ENCODE peak calls at places on chromosomes 1 and 21, in nine cellular contexts. One of them, this sample, is unnamed.

GRCh38 chr1:41882068-41882477 is 36.6 kb downstream of the HIVEP3 start:
- DNase-seq in GM23248: no peak
- DNase-seq in bronchial epithelial cell: no peak
- DNase-seq in lung: no peak
- DNase-seq in epithelial cell of esophagus: peak; percentile 44
- DNase-seq in body of pancreas: peak; percentile 75
- DNase-seq in AG04450: no peak
- DNase-seq in ovary: no peak
- DNase-seq in adipocyte: no peak
- DNase-seq in this sample: no peak

GRCh38 chr1:8814870-8815269 is 2.6 kb downstream of the RERE start:
- DNase-seq in GM23248: no peak
- DNase-seq in bronchial epithelial cell: peak; percentile 39
- DNase-seq in lung: no peak
- DNase-seq in epithelial cell of esophagus: peak; percentile 45
- DNase-seq in body of pancreas: peak; percentile 64
- DNase-seq in AG04450: no peak
- DNase-seq in ovary: no peak
- DNase-seq in adipocyte: no peak
- DNase-seq in this sample: no peak

GRCh38 chr1:172322219-172323061 is 98.0 kb upstream of the C1orf105 start:
- DNase-seq in GM23248: peak; percentile 89
- DNase-seq in bronchial epithelial cell: peak; percentile 84
- DNase-seq in lung: peak; percentile 58
- DNase-seq in epithelial cell of esophagus: peak; percentile 74
- DNase-seq in body of pancreas: peak; percentile 60
- DNase-seq in AG04450: no peak
- DNase-seq in ovary: peak; percentile 27
- DNase-seq in adipocyte: peak; percentile 93
- DNase-seq in this sample: peak; percentile 80

GRCh38 chr1:22447581-22448215 is 4.0 kb upstream of the ZBTB40 start:
- DNase-seq in GM23248: peak; percentile 92
- DNase-seq in bronchial epithelial cell: peak; percentile 47
- DNase-seq in lung: no peak
- DNase-seq in epithelial cell of esophagus: peak; percentile 62
- DNase-seq in body of pancreas: no peak
- DNase-seq in AG04450: peak; percentile 26
- DNase-seq in ovary: no peak
- DNase-seq in adipocyte: peak; percentile 83
- DNase-seq in this sample: peak; percentile 73

GRCh38 chr1:8739377-8739776 is 78.1 kb downstream of the RERE start:
- DNase-seq in GM23248: no peak
- DNase-seq in bronchial epithelial cell: no peak
- DNase-seq in lung: no peak
- DNase-seq in epithelial cell of esophagus: no peak
- DNase-seq in body of pancreas: no peak
- DNase-seq in AG04450: no peak
- DNase-seq in ovary: no peak
- DNase-seq in adipocyte: no peak
- DNase-seq in this sample: no peak

GRCh38 chr1:30749691-30750583 is 7.6 kb downstream of the LAPTM5 start:
- DNase-seq in GM23248: no peak
- DNase-seq in bronchial epithelial cell: no peak
- DNase-seq in lung: no peak
- DNase-seq in epithelial cell of esophagus: no peak
- DNase-seq in body of pancreas: peak; percentile 29
- DNase-seq in AG04450: no peak
- DNase-seq in ovary: no peak
- DNase-seq in adipocyte: no peak
- DNase-seq in this sample: no peak

GRCh38 chr1:62573675-62574074 is 23.6 kb upstream of the ANGPTL3 start:
- DNase-seq in GM23248: no peak
- DNase-seq in bronchial epithelial cell: no peak
- DNase-seq in lung: no peak
- DNase-seq in epithelial cell of esophagus: no peak
- DNase-seq in body of pancreas: no peak
- DNase-seq in AG04450: no peak
- DNase-seq in ovary: no peak
- DNase-seq in adipocyte: no peak
- DNase-seq in this sample: no peak

GRCh38 chr1:160205242-160205973 is at the start of gene PEA15:
- DNase-seq in GM23248: peak; percentile 87
- DNase-seq in bronchial epithelial cell: no peak
- DNase-seq in lung: peak; percentile 70
- DNase-seq in epithelial cell of esophagus: peak; percentile 72
- DNase-seq in body of pancreas: peak; percentile 72
- DNase-seq in AG04450: no peak
- DNase-seq in ovary: peak; percentile 84
- DNase-seq in adipocyte: peak; percentile 91
- DNase-seq in this sample: no peak

GRCh38 chr21:36630485-36631206 is 68.3 kb upstream of the SIM2 start:
- DNase-seq in GM23248: peak; percentile 66
- DNase-seq in bronchial epithelial cell: peak; percentile 23
- DNase-seq in lung: peak; percentile 60
- DNase-seq in epithelial cell of esophagus: peak; percentile 61
- DNase-seq in body of pancreas: peak; percentile 55
- DNase-seq in AG04450: no peak
- DNase-seq in ovary: peak; percentile 23
- DNase-seq in adipocyte: peak; percentile 60
- DNase-seq in this sample: no peak

GRCh38 chr21:14773777-14774345 is 227.7 kb upstream of the SAMSN1 start:
- DNase-seq in GM23248: peak; percentile 21
- DNase-seq in bronchial epithelial cell: peak; percentile 51
- DNase-seq in lung: peak; percentile 43
- DNase-seq in epithelial cell of esophagus: peak; percentile 59
- DNase-seq in body of pancreas: peak; percentile 74
- DNase-seq in AG04450: no peak
- DNase-seq in ovary: no peak
- DNase-seq in adipocyte: peak; percentile 2
- DNase-seq in this sample: no peak

GRCh38 chr1:39127513-39127912 is 77.0 kb upstream of the MACF1 start:
- DNase-seq in GM23248: peak; percentile 39
- DNase-seq in bronchial epithelial cell: no peak
- DNase-seq in lung: no peak
- DNase-seq in epithelial cell of esophagus: peak; percentile 74
- DNase-seq in body of pancreas: no peak
- DNase-seq in AG04450: no peak
- DNase-seq in ovary: peak; percentile 69
- DNase-seq in adipocyte: peak; percentile 75
- DNase-seq in this sample: no peak

GRCh38 chr1:19342077-19342775 is 30.1 kb downstream of the SLC66A1 start:
- DNase-seq in GM23248: no peak
- DNase-seq in bronchial epithelial cell: no peak
- DNase-seq in lung: no peak
- DNase-seq in epithelial cell of esophagus: no peak
- DNase-seq in body of pancreas: no peak
- DNase-seq in AG04450: no peak
- DNase-seq in ovary: no peak
- DNase-seq in adipocyte: no peak
- DNase-seq in this sample: no peak

GRCh38 chr1:86018311-86018923 is 138.2 kb downstream of the COL24A1 start:
- DNase-seq in GM23248: peak; percentile 50
- DNase-seq in bronchial epithelial cell: peak; percentile 25
- DNase-seq in lung: no peak
- DNase-seq in epithelial cell of esophagus: peak; percentile 29
- DNase-seq in body of pancreas: peak; percentile 31
- DNase-seq in AG04450: no peak
- DNase-seq in ovary: no peak
- DNase-seq in adipocyte: peak; percentile 77
- DNase-seq in this sample: peak; percentile 9

GRCh38 chr21:32520885-32521735 is 64.2 kb downstream of the TCP10L start:
- DNase-seq in GM23248: peak; percentile 98
- DNase-seq in bronchial epithelial cell: peak; percentile 65
- DNase-seq in lung: peak; percentile 68
- DNase-seq in epithelial cell of esophagus: peak; percentile 74
- DNase-seq in body of pancreas: peak; percentile 78
- DNase-seq in AG04450: peak; percentile 91
- DNase-seq in ovary: peak; percentile 91
- DNase-seq in adipocyte: peak; percentile 82
- DNase-seq in this sample: peak; percentile 45

GRCh38 chr21:37503848-37504467 is 137.4 kb downstream of the DYRK1A start:
- DNase-seq in GM23248: peak; percentile 66
- DNase-seq in bronchial epithelial cell: no peak
- DNase-seq in lung: no peak
- DNase-seq in epithelial cell of esophagus: no peak
- DNase-seq in body of pancreas: no peak
- DNase-seq in AG04450: peak; percentile 43
- DNase-seq in ovary: no peak
- DNase-seq in adipocyte: peak; percentile 63
- DNase-seq in this sample: peak; percentile 44

GRCh38 chr1:84996846-84997666 is at the start of gene MCOLN2:
- DNase-seq in GM23248: peak; percentile 65
- DNase-seq in bronchial epithelial cell: peak; percentile 12
- DNase-seq in lung: no peak
- DNase-seq in epithelial cell of esophagus: peak; percentile 21
- DNase-seq in body of pancreas: peak; percentile 32
- DNase-seq in AG04450: no peak
- DNase-seq in ovary: no peak
- DNase-seq in adipocyte: peak; percentile 58
- DNase-seq in this sample: no peak

GRCh38 chr1:83104558-83104957 is 894.4 kb downstream of the TTLL7 start:
- DNase-seq in GM23248: no peak
- DNase-seq in bronchial epithelial cell: no peak
- DNase-seq in lung: no peak
- DNase-seq in epithelial cell of esophagus: peak; percentile 34
- DNase-seq in body of pancreas: no peak
- DNase-seq in AG04450: no peak
- DNase-seq in ovary: no peak
- DNase-seq in adipocyte: no peak
- DNase-seq in this sample: no peak

GRCh38 chr21:44259082-44259705 is 2.5 kb downstream of the DNMT3L start:
- DNase-seq in GM23248: no peak
- DNase-seq in bronchial epithelial cell: no peak
- DNase-seq in lung: no peak
- DNase-seq in epithelial cell of esophagus: no peak
- DNase-seq in body of pancreas: no peak
- DNase-seq in AG04450: no peak
- DNase-seq in ovary: no peak
- DNase-seq in adipocyte: no peak
- DNase-seq in this sample: no peak

GRCh38 chr21:42566524-42567180 is 53.0 kb downstream of the SLC37A1 start:
- DNase-seq in GM23248: no peak
- DNase-seq in bronchial epithelial cell: no peak
- DNase-seq in lung: no peak
- DNase-seq in epithelial cell of esophagus: no peak
- DNase-seq in body of pancreas: peak; percentile 2
- DNase-seq in AG04450: no peak
- DNase-seq in ovary: peak; percentile 16
- DNase-seq in adipocyte: no peak
- DNase-seq in this sample: no peak

GRCh38 chr21:17730782-17731181 is 88.4 kb downstream of the C21orf91 start:
- DNase-seq in GM23248: peak; percentile 8
- DNase-seq in bronchial epithelial cell: peak; percentile 23
- DNase-seq in lung: no peak
- DNase-seq in epithelial cell of esophagus: peak; percentile 58
- DNase-seq in body of pancreas: no peak
- DNase-seq in AG04450: no peak
- DNase-seq in ovary: no peak
- DNase-seq in adipocyte: peak; percentile 48
- DNase-seq in this sample: no peak
- H3K4me3 ChIP-seq in GM23248: no peak overlapping the region
- H3K4me3 ChIP-seq in bronchial epithelial cell: no peak overlapping the region
- H3K4me3 ChIP-seq in lung: no peak overlapping the region
- H3K4me3 ChIP-seq in epithelial cell of esophagus: no peak overlapping the region
- H3K4me3 ChIP-seq in body of pancreas: no peak overlapping the region
- H3K4me3 ChIP-seq in AG04450: no peak overlapping the region
- H3K4me3 ChIP-seq in ovary: no peak overlapping the region
- H3K4me3 ChIP-seq in adipocyte: no peak overlapping the region
- H3K4me3 ChIP-seq in this sample: no peak overlapping the region

DNA sequence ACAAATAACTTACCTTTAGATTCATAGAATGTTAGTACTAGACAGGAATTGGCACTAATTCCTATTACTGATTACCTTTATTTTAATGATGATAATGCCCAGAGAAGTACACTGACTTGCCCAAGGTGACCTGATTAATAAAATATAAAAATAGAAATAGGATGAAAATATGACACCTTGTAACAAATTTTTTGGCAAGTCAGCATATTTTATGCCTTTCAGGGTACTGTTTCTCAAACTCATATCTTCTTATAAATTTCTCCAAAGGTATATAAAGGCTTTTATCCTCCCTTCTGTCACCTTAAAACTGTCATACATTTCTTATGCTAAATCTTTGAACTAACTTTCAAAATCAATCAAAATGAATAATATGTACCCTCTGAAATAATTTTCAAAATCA is 171.4 kb downstream of the LRRC40 start:
- DNase-seq in GM23248: no peak
- DNase-seq in bronchial epithelial cell: no peak
- DNase-seq in lung: no peak
- DNase-seq in epithelial cell of esophagus: no peak
- DNase-seq in body of pancreas: no peak
- DNase-seq in AG04450: no peak
- DNase-seq in ovary: no peak
- DNase-seq in adipocyte: no peak
- DNase-seq in this sample: no peak
- H3K4me3 ChIP-seq in GM23248: no peak overlapping the region
- H3K4me3 ChIP-seq in bronchial epithelial cell: no peak overlapping the region
- H3K4me3 ChIP-seq in lung: no peak overlapping the region
- H3K4me3 ChIP-seq in epithelial cell of esophagus: no peak overlapping the region
- H3K4me3 ChIP-seq in body of pancreas: no peak overlapping the region
- H3K4me3 ChIP-seq in AG04450: no peak overlapping the region
- H3K4me3 ChIP-seq in ovary: no peak overlapping the region
- H3K4me3 ChIP-seq in adipocyte: no peak overlapping the region
- H3K4me3 ChIP-seq in this sample: no peak overlapping the region

GRCh38 chr1:234719454-234720258 is 109.7 kb upstream of the IRF2BP2 start:
- DNase-seq in GM23248: no peak
- DNase-seq in bronchial epithelial cell: no peak
- DNase-seq in lung: no peak
- DNase-seq in epithelial cell of esophagus: no peak
- DNase-seq in body of pancreas: peak; percentile 58
- DNase-seq in AG04450: no peak
- DNase-seq in ovary: no peak
- DNase-seq in adipocyte: no peak
- DNase-seq in this sample: no peak
- H3K4me3 ChIP-seq in GM23248: no peak overlapping the region
- H3K4me3 ChIP-seq in bronchial epithelial cell: no peak overlapping the region
- H3K4me3 ChIP-seq in lung: no peak overlapping the region
- H3K4me3 ChIP-seq in epithelial cell of esophagus: no peak overlapping the region
- H3K4me3 ChIP-seq in body of pancreas: no peak overlapping the region
- H3K4me3 ChIP-seq in AG04450: no peak overlapping the region
- H3K4me3 ChIP-seq in ovary: no peak overlapping the region
- H3K4me3 ChIP-seq in adipocyte: no peak overlapping the region
- H3K4me3 ChIP-seq in this sample: no peak overlapping the region

DNA sequence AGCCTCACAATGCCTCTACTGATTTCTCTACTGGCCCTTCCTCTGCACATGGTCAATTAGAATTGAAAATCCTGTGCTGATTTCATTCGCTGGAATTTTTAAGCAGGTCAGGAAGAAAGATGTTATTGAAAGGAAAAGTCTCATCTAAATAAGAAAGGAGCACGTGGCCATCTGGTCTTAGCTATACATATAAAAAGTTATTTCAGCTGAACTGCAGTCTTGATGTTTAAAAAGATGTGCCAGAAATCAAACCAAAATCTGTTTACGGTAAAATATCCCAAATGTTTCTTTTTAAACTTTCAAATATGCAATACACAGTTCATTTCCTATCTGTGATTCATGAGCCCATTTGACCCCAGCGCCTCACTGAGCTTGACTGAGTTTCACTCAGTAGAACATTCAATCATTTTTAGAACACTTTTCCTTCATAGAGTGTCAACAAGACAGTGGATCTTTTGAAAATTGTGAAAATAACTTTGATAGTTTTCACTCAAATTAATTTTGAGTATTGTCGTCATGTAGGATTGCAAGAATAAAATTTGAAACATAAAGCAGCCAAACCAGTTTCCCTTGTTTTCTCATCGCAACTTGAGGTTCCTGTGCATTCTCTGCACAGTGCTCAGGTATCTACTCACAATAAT is 293.6 kb downstream of the PTPRC start:
- DNase-seq in GM23248: no peak
- DNase-seq in bronchial epithelial cell: peak; percentile 86
- DNase-seq in lung: no peak
- DNase-seq in epithelial cell of esophagus: peak; percentile 87
- DNase-seq in body of pancreas: no peak
- DNase-seq in AG04450: no peak
- DNase-seq in ovary: no peak
- DNase-seq in adipocyte: peak; percentile 54
- DNase-seq in this sample: no peak
- H3K4me3 ChIP-seq in GM23248: no peak overlapping the region
- H3K4me3 ChIP-seq in bronchial epithelial cell: peak overlapping the region; percentile 23
- H3K4me3 ChIP-seq in lung: no peak overlapping the region
- H3K4me3 ChIP-seq in epithelial cell of esophagus: peak overlapping the region; percentile 28
- H3K4me3 ChIP-seq in body of pancreas: no peak overlapping the region
- H3K4me3 ChIP-seq in AG04450: peak overlapping the region; percentile 38
- H3K4me3 ChIP-seq in ovary: no peak overlapping the region
- H3K4me3 ChIP-seq in adipocyte: no peak overlapping the region
- H3K4me3 ChIP-seq in this sample: no peak overlapping the region